ENCODE peak calls at places on chromosomes 13 and 19, in six cellular contexts. D is GM12878, V is HepG2, E is K562, W is SK-N-SH, J is A549. T is an unnamed sample.

GRCh38 chr13:48144413-48145035 is 49.6 kb upstream of the MED4 start:
- DNase-seq in D (no peak), V (no peak), E (no peak), W (no peak), J (no peak), T (no peak)

GRCh38 chr13:111937763-111938375 is 129.1 kb upstream of the SOX1 start:
- DNase-seq in D (no peak), V (no peak), E (no peak), W (no peak), J (no peak), T (no peak)

GRCh38 chr19:13615890-13616289 is 109.6 kb upstream of the CACNA1A start:
- DNase-seq in D (no peak), V (no peak), E (no peak), W (no peak), J (no peak), T (no peak)

GRCh38 chr13:30580852-30581502 is 36.7 kb upstream of the USPL1 start:
- DNase-seq in D (no peak), V (no peak), E (no peak), W (no peak), J (peak; percentile 21), T (no peak)

GRCh38 chr19:27774827-27775226 is 1438.1 kb downstream of the UQCRFS1 start:
- DNase-seq in D (no peak), V (peak; percentile 18), E (peak; percentile 72), W (no peak), J (peak; percentile 76), T (peak; percentile 79)

GRCh38 chr13:41960195-41960699 is 662 bp downstream of the VWA8 start:
- DNase-seq in D (no peak), V (peak; percentile 46), E (no peak), W (no peak), J (no peak), T (no peak)

GRCh38 chr13:111853766-111854165 is 213.2 kb upstream of the SOX1 start:
- DNase-seq in D (no peak), V (no peak), E (no peak), W (no peak), J (no peak), T (no peak)

GRCh38 chr13:26771796-26772195 is 11.2 kb upstream of the GPR12 start:
- DNase-seq in D (no peak), V (no peak), E (no peak), W (no peak), J (no peak), T (no peak)

GRCh38 chr19:5107432-5108122 is 138.7 kb downstream of the KDM4B start:
- DNase-seq in D (no peak), V (no peak), E (no peak), W (peak; percentile 83), J (no peak), T (no peak)

GRCh38 chr19:46492841-46493235 is 2.8 kb downstream of the PNMA8B start:
- DNase-seq in D (no peak), V (no peak), E (no peak), W (peak; percentile 50), J (no peak), T (no peak)

DNA sequence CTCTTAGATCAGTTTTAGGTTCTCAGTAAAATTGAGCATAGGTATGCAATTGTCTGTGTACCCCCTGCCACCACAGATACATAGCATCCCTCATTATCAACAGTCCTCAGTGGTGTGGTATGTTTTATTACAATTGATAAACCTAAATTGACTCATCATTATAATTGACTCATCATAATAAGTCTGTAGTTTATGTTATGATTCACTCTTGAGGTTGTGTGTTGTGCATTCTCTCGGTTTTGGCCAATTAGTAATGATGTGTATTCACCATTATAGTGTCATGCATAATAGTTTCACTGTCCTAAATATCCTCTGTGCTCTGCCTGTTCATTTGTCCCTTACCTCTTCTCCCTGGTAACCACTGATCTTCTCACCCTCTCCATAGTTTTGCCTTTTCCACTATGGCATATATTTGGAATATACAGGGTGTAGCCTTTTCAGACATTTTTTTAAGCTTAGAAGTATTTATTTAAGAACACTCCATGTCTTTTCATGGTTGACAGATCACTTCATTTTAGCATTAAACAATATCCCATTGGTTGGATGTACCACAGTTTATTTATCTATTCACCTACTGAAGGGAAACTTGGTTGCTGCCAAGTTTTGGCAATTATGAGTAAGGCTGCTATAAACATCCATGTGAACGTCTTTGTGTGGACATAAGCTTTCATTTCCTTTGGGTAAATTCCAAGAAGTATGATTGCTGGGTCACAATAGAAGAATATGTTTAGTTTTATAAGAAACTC is 1620.6 kb upstream of the MIR17HG start:
- DNase-seq in D (no peak), V (no peak), E (no peak), W (no peak), J (peak; percentile 22), T (no peak)
- TF ChIP-seq CHD2 in D (no peak), V (no peak), E (no peak), W (no peak), J (no peak), T (no peak)

GRCh38 chr19:10189631-10190425 is 4.9 kb downstream of the DNMT1 start:
- DNase-seq in D (no peak), V (no peak), E (no peak), W (no peak), J (no peak), T (no peak)
- TF ChIP-seq MAX in D (no peak), V (no peak), E (no peak), W (no peak), J (no peak), T (no peak)

GRCh38 chr13:114118763-114119123 is 13.7 kb downstream of the RASA3 start:
- DNase-seq in D (no peak), V (no peak), E (no peak), W (peak; percentile 43), J (no peak), T (no peak)

GRCh38 chr13:114115796-114116195 is 16.6 kb downstream of the RASA3 start:
- DNase-seq in D (no peak), V (no peak), E (no peak), W (no peak), J (no peak), T (no peak)

GRCh38 chr13:114119196-114119595 is 13.2 kb downstream of the RASA3 start:
- DNase-seq in D (no peak), V (peak; percentile 30), E (no peak), W (peak; percentile 65), J (peak; percentile 48), T (no peak)

GRCh38 chr13:114116734-114117133 is 15.7 kb downstream of the RASA3 start:
- DNase-seq in D (no peak), V (no peak), E (no peak), W (no peak), J (no peak), T (no peak)

GRCh38 chr13:114118086-114118762 is 14.2 kb downstream of the RASA3 start:
- DNase-seq in D (no peak), V (peak; percentile 62), E (no peak), W (no peak), J (peak; percentile 56), T (no peak)
- H3K4me3 ChIP-seq in D (no peak overlapping the region), V (no peak overlapping the region), E (no peak overlapping the region), W (peak overlapping the region; percentile 57), J (no peak overlapping the region), T (no peak overlapping the region)

GRCh38 chr19:15249912-15250634 is 17.8 kb upstream of the EPHX3 start:
- DNase-seq in D (no peak), V (no peak), E (no peak), W (no peak), J (peak; percentile 69), T (no peak)
- TF ChIP-seq CHD2 in D (no peak), V (no peak), E (no peak), W (no peak), J (no peak), T (no peak)

DNA sequence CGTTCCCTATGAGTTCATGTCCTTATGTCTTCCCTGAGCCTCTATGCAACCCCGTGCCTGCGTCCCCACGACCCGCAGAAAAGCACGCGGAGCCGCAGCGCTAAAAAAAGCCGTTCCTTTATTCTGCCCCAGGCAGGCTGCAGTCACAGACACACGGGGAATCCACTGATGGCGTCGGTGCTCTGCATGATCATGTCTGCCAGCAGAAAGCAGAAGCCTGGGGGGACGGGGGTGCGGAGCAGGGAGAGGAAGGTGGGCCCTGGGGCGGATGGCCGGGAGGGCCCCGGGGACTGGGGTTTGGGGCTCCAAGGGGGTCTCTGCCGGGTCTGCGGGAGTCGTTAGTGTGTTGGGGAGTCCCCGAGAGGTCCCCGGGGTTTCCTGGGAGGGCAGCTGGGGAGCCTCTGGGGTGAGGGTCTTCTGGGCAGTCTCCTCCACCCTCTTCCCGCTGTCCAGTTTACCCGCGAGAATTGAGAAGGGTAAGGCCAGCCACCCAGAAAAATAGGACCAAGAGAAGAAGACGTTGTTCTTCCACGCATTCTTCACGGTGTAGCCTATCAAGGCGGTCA is 894 bp upstream of the ETFB start:
- DNase-seq in D (no peak), V (no peak), E (no peak), W (peak; percentile 44), J (no peak), T (no peak)
- TF ChIP-seq MAX in D (no peak), V (peak; percentile 11), E (no peak), W (peak; percentile 25), J (no peak), T (no peak)